ENCODE peak calls at places on chromosomes 12 and 14, in seven cellular contexts. G is A549, U is stomach, V is transverse colon, T is H1, S is suprapubic skin, Z is ovary. P is an unnamed sample. For H3K4me1, the result is how much of the 10 kb centered on the place peaks cover.

GRCh38 chr14:92603309-92604257 is 90.0 kb downstream of the RIN3 start:
- DNase-seq in G (no peak), U (no peak), V (peak), T (no peak), S (no peak), Z (no peak), P (no peak)

GRCh38 chr12:6205144-6205539 is 4.9 kb downstream of the CD9 start:
- DNase-seq in G (no peak), U (no peak), V (peak), T (peak), S (no peak), Z (peak), P (no peak)

GRCh38 chr14:44833376-44833775 is 128.4 kb downstream of the KLHL28 start:
- DNase-seq in G (peak), U (no peak), V (no peak), T (no peak), S (no peak), Z (no peak), P (no peak)

GRCh38 chr12:87953257-87953860 is 75.8 kb downstream of the C12orf50 start:
- DNase-seq in G (peak), U (no peak), V (no peak), T (no peak), S (no peak), Z (no peak), P (peak)

GRCh38 chr12:131911251-131911650 is 16.8 kb downstream of the ULK1 start:
- DNase-seq in G (no peak), U (no peak), V (no peak), T (no peak), S (no peak), Z (no peak), P (no peak)

GRCh38 chr14:22122227-22123187 is 448.9 kb upstream of the OR4E1 start:
- DNase-seq in G (no peak), U (no peak), V (peak), T (no peak), S (no peak), Z (no peak), P (no peak)

GRCh38 chr12:27498761-27499160 is 25.2 kb upstream of the PPFIBP1 start:
- DNase-seq in G (no peak), U (no peak), V (no peak), T (no peak), S (no peak), Z (no peak), P (no peak)

GRCh38 chr12:125120566-125120965 is 55.3 kb downstream of the AACS start:
- DNase-seq in G (no peak), U (no peak), V (no peak), T (no peak), S (no peak), Z (no peak), P (no peak)

GRCh38 chr14:64501326-64502171 is 2.1 kb downstream of the ZBTB25 start:
- DNase-seq in G (no peak), U (peak), V (peak), T (no peak), S (peak), Z (peak), P (peak)

GRCh38 chr14:75249251-75249957 is 29.2 kb upstream of the FOS start:
- DNase-seq in G (no peak), U (peak), V (peak), T (no peak), S (no peak), Z (no peak), P (no peak)

GRCh38 chr12:89920866-89921265 is 212.2 kb upstream of the ATP2B1 start:
- DNase-seq in G (no peak), U (no peak), V (no peak), T (no peak), S (no peak), Z (no peak), P (no peak)

GRCh38 chr14:57266060-57266459 is 2.6 kb downstream of the EXOC5 start:
- DNase-seq in G (no peak), U (no peak), V (no peak), T (no peak), S (no peak), Z (no peak), P (no peak)

GRCh38 chr12:119601877-119602536 is 8.4 kb downstream of the TMEM233 start:
- DNase-seq in G (no peak), U (no peak), V (no peak), T (no peak), S (no peak), Z (no peak), P (no peak)

GRCh38 chr12:110829308-110829707 is 17.5 kb upstream of the CCDC63 start:
- DNase-seq in G (no peak), U (no peak), V (no peak), T (no peak), S (no peak), Z (no peak), P (no peak)

GRCh38 chr12:51874486-51874885 is 13.4 kb upstream of the ANKRD33 start:
- DNase-seq in G (no peak), U (no peak), V (no peak), T (no peak), S (peak), Z (no peak), P (no peak)

GRCh38 chr14:99645545-99646505 is 896 bp downstream of the HHIPL1 start:
- DNase-seq in G (no peak), U (no peak), V (no peak), T (peak), S (no peak), Z (no peak), P (no peak)

GRCh38 chr12:62267026-62267425 is 6.8 kb downstream of the USP15 start:
- DNase-seq in G (no peak), U (no peak), V (no peak), T (no peak), S (no peak), Z (no peak), P (no peak)

GRCh38 chr12:114835031-114835430 is 151.1 kb upstream of the TBX3 start:
- DNase-seq in G (no peak), U (no peak), V (no peak), T (no peak), S (no peak), Z (no peak), P (no peak)

GRCh38 chr12:121158085-121158484 is 25.4 kb downstream of the P2RX7 start:
- DNase-seq in G (no peak), U (no peak), V (no peak), T (no peak), S (no peak), Z (no peak), P (no peak)

GRCh38 chr12:94326234-94326633 is 133.4 kb downstream of the CEP83 start:
- DNase-seq in G (no peak), U (no peak), V (no peak), T (no peak), S (no peak), Z (no peak), P (no peak)

GRCh38 chr12:5497329-5498058 is 65.6 kb downstream of the NTF3 start:
- DNase-seq in G (no peak), U (no peak), V (peak), T (no peak), S (peak), Z (no peak), P (no peak)

GRCh38 chr14:64720190-64720589 is 16.0 kb downstream of the PLEKHG3 start:
- DNase-seq in G (peak), U (peak), V (peak), T (no peak), S (peak), Z (no peak), P (no peak)

GRCh38 chr14:61584258-61584657 is 111.1 kb upstream of the HIF1A start:
- DNase-seq in G (no peak), U (no peak), V (no peak), T (no peak), S (no peak), Z (no peak), P (no peak)

GRCh38 chr14:58082491-58083098 is 69.4 kb downstream of the ARMH4 start:
- DNase-seq in G (peak), U (no peak), V (no peak), T (no peak), S (no peak), Z (no peak), P (no peak)

GRCh38 chr14:43399289-43399688 is 1107.8 kb downstream of the FSCB start:
- DNase-seq in G (no peak), U (no peak), V (no peak), T (no peak), S (no peak), Z (no peak), P (no peak)

GRCh38 chr14:71230897-71231296 is 323.6 kb downstream of the PCNX1 start:
- DNase-seq in G (no peak), U (no peak), V (no peak), T (peak), S (no peak), Z (no peak), P (no peak)

GRCh38 chr12:92080390-92081285 is 65.0 kb downstream of the BTG1 start:
- DNase-seq in G (peak), U (no peak), V (no peak), T (no peak), S (no peak), Z (no peak), P (no peak)

GRCh38 chr12:21276826-21277225 is 57.9 kb downstream of the SLCO1A2 start:
- DNase-seq in G (no peak), U (no peak), V (no peak), T (no peak), S (no peak), Z (no peak), P (no peak)

GRCh38 chr12:3117144-3117581 is 40.0 kb downstream of the TSPAN9 start:
- DNase-seq in G (no peak), U (no peak), V (no peak), T (no peak), S (no peak), Z (no peak), P (no peak)

GRCh38 chr14:85217412-85217811 is 312.5 kb upstream of the FLRT2 start:
- DNase-seq in G (no peak), U (no peak), V (no peak), T (no peak), S (no peak), Z (no peak), P (no peak)

GRCh38 chr14:74647834-74648361 is 35.9 kb upstream of the LTBP2 start:
- DNase-seq in G (no peak), U (peak), V (no peak), T (no peak), S (no peak), Z (peak), P (no peak)

GRCh38 chr12:87216436-87216835 is 812.8 kb downstream of the C12orf50 start:
- DNase-seq in G (no peak), U (no peak), V (no peak), T (no peak), S (no peak), Z (no peak), P (no peak)

GRCh38 chr14:42163136-42163535 is 556.5 kb downstream of the LRFN5 start:
- DNase-seq in G (no peak), U (no peak), V (no peak), T (no peak), S (no peak), Z (no peak), P (no peak)

GRCh38 chr14:75449703-75450102 is 21.9 kb downstream of the JDP2 start:
- DNase-seq in G (no peak), U (no peak), V (no peak), T (no peak), S (no peak), Z (no peak), P (no peak)

GRCh38 chr12:71840226-71840847 is 778 bp downstream of the TBC1D15 start:
- DNase-seq in G (peak), U (no peak), V (no peak), T (no peak), S (no peak), Z (no peak), P (peak)

GRCh38 chr12:113842699-113843098 is 123.4 kb downstream of the RBM19 start:
- DNase-seq in G (no peak), U (no peak), V (no peak), T (no peak), S (no peak), Z (no peak), P (no peak)

DNA sequence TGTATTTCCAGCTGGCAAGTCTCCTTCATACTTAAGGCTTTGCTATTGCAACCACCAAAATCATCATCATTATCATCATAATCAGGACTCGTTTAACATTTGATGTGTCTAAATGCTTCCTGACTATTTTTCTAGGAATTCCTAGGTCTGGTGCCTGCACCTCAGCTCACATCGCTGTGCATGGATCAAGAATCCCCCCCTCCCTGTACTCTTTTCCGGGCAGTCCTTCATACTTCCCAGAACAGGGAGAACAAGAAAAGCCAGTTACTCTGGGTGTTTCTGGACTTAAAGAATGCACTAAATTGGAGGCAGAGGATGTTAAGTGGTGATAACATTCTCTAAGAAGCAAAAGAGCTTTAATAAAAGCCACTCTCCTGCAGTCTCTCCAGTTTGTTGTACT is 9.4 kb downstream of the ERP27 start:
- DNase-seq in G (no peak), U (no peak), V (no peak), T (no peak), S (no peak), Z (no peak), P (no peak)
- TF ChIP-seq EP300 in G (no peak), U (no peak), V (no peak), T (no peak), S (no peak), Z (no peak), P (no peak)

GRCh38 chr14:59305231-59305630 is 116.8 kb downstream of the DAAM1 start:
- DNase-seq in G (no peak), U (no peak), V (no peak), T (no peak), S (no peak), Z (no peak), P (no peak)
- H3K4me1 ChIP-seq in G (under half), U (under half), V (under half), T (under half), S (under half), Z (under half), P (under half)

GRCh38 chr12:91009319-91009950 is 4.7 kb upstream of the EPYC start:
- DNase-seq in G (no peak), U (no peak), V (no peak), T (no peak), S (no peak), Z (no peak), P (no peak)
- TF ChIP-seq EP300 in G (no peak), U (no peak), V (no peak), T (no peak), S (no peak), Z (no peak), P (no peak)

GRCh38 chr12:64680235-64680634 is 69.9 kb downstream of the RASSF3 start:
- DNase-seq in G (peak), U (no peak), V (peak), T (no peak), S (no peak), Z (no peak), P (no peak)

GRCh38 chr12:64679487-64679983 is 69.2 kb downstream of the RASSF3 start:
- DNase-seq in G (peak), U (peak), V (peak), T (no peak), S (peak), Z (peak), P (peak)

GRCh38 chr12:64681200-64682052 is 71.1 kb downstream of the RASSF3 start:
- DNase-seq in G (no peak), U (no peak), V (no peak), T (no peak), S (no peak), Z (peak), P (no peak)

GRCh38 chr12:64678248-64678647 is 68.0 kb downstream of the RASSF3 start:
- DNase-seq in G (no peak), U (no peak), V (no peak), T (no peak), S (no peak), Z (no peak), P (no peak)

GRCh38 chr12:64678835-64679234 is 68.5 kb downstream of the RASSF3 start:
- DNase-seq in G (no peak), U (no peak), V (no peak), T (no peak), S (no peak), Z (no peak), P (no peak)
- H3K4me1 ChIP-seq in G (half or more), U (half or more), V (half or more), T (under half), S (under half), Z (under half), P (under half)